ENCODE peak calls at places on chromosomes 1 and 21, in five cellular contexts. T is NCI-H2081, L is brain microvascular endothelial cell, M is NCI-H1105 treated with DMSO at 0.1 percent for 48 hours, O is aorta. J is an unnamed sample.

GRCh38 chr1:18161690-18162089 is 54.1 kb downstream of the IGSF21 start:
- DNase-seq in T (no peak), L (no peak), M (no peak), O (no peak), J (no peak)

GRCh38 chr1:224866940-224867339 is 62.5 kb upstream of the DNAH14 start:
- DNase-seq in T (no peak), L (no peak), M (no peak), O (no peak), J (no peak)

GRCh38 chr1:145785481-145785880 is 38.4 kb downstream of the RNF115 start:
- DNase-seq in T (no peak), L (no peak), M (no peak), O (no peak), J (no peak)

GRCh38 chr1:114114751-114115104 is 38.9 kb downstream of the SYT6 start:
- DNase-seq in T (no peak), L (no peak), M (no peak), O (no peak), J (no peak)

GRCh38 chr1:203201516-203202205 is 15.2 kb upstream of the CHI3L1 start:
- DNase-seq in T (no peak), L (no peak), M (no peak), O (no peak), J (no peak)

GRCh38 chr1:65195495-65196417 is 47.8 kb downstream of the AK4 start:
- DNase-seq in T (no peak), L (peak), M (no peak), O (no peak), J (no peak)

GRCh38 chr1:67350783-67351182 is 43.1 kb downstream of the IL12RB2 start:
- DNase-seq in T (no peak), L (no peak), M (no peak), O (no peak), J (no peak)

GRCh38 chr1:167706363-167706762 is 15.4 kb upstream of the MPZL1 start:
- DNase-seq in T (no peak), L (no peak), M (no peak), O (no peak), J (no peak)

GRCh38 chr1:18256318-18257235 is 149.0 kb downstream of the IGSF21 start:
- DNase-seq in T (peak), L (peak), M (peak), O (no peak), J (no peak)

GRCh38 chr1:12556368-12556930 is 61.6 kb downstream of the DHRS3 start:
- DNase-seq in T (no peak), L (peak), M (no peak), O (peak), J (no peak)

GRCh38 chr1:32142446-32143301 is 34.8 kb downstream of the KPNA6 start:
- DNase-seq in T (peak), L (peak), M (no peak), O (no peak), J (no peak)

GRCh38 chr1:220300442-220301121 is 28.3 kb upstream of the RAB3GAP2 start:
- DNase-seq in T (no peak), L (peak), M (no peak), O (peak), J (no peak)

GRCh38 chr21:32735524-32735923 is 7.7 kb upstream of the SYNJ1 start:
- DNase-seq in T (no peak), L (no peak), M (no peak), O (no peak), J (no peak)

GRCh38 chr1:30010506-30011106 is 712.8 kb downstream of the MATN1 start:
- DNase-seq in T (no peak), L (no peak), M (no peak), O (no peak), J (no peak)

GRCh38 chr21:35627462-35627861 is 432.9 kb downstream of the SETD4 start:
- DNase-seq in T (no peak), L (no peak), M (no peak), O (no peak), J (no peak)

GRCh38 chr1:153531638-153532037 is 4.2 kb downstream of the S100A6 start:
- DNase-seq in T (no peak), L (no peak), M (no peak), O (no peak), J (no peak)

GRCh38 chr1:34776911-34777310 is 4.1 kb upstream of the GJB3 start:
- DNase-seq in T (no peak), L (no peak), M (no peak), O (peak), J (no peak)

J was measured in CD4-positive, alpha-beta memory T cell.